ENCODE peak calls at places on chromosomes 13 and 19, in ten cellular contexts. H, J, G, X, I, S, W, T, R and E are unnamed samples.

GRCh38 chr13:110070511-110071120 is 236.3 kb downstream of the COL4A1 start:
- DNase-seq in T (no peak), S (no peak), R (no peak), W (no peak), J (no peak), X (no peak), I (no peak), H (no peak), G (no peak), E (no peak)

GRCh38 chr19:33621811-33622504 is at the start of gene CHST8:
- DNase-seq in X (no peak), I (no peak), S (no peak), G (peak; percentile 21), J (no peak), T (no peak), H (no peak), R (peak; percentile 78), W (peak; percentile 59), E (no peak)

GRCh38 chr19:50325310-50326100 is 3.7 kb downstream of the KCNC3 start:
- DNase-seq in R (peak; percentile 94), J (peak; percentile 80), T (peak; percentile 6), X (peak; percentile 83), I (peak; percentile 64), S (peak; percentile 31), W (peak; percentile 84), H (peak; percentile 67), G (peak; percentile 94), E (no peak)

GRCh38 chr13:32264407-32264806 is 50.8 kb downstream of the ZAR1L start:
- DNase-seq in G (no peak), W (no peak), H (no peak), J (no peak), T (no peak), I (no peak), S (no peak), X (no peak), R (no peak), E (no peak)

GRCh38 chr19:11495481-11495880 is 10.2 kb downstream of the ZNF653 start:
- DNase-seq in W (no peak), R (no peak), S (no peak), X (no peak), G (no peak), T (no peak), H (no peak), J (no peak), I (no peak), E (no peak)

GRCh38 chr19:33205531-33206260 is 11.6 kb downstream of the LRP3 start:
- DNase-seq in H (no peak), T (no peak), R (no peak), J (no peak), G (no peak), X (no peak), W (no peak), S (no peak), I (no peak), E (no peak)

GRCh38 chr13:41196620-41197019 is 2.3 kb upstream of the KBTBD7 start:
- DNase-seq in J (peak; percentile 5), X (no peak), W (no peak), S (no peak), H (peak; percentile 48), T (no peak), G (no peak), R (no peak), I (no peak), E (no peak)

GRCh38 chr13:62387642-62388041 is 972.0 kb upstream of the PCDH20 start:
- DNase-seq in R (peak; percentile 41), T (no peak), W (no peak), X (no peak), S (no peak), I (no peak), J (no peak), G (peak; percentile 1), H (no peak), E (no peak)

GRCh38 chr13:51803422-51804294 is at the start of gene DHRS12:
- DNase-seq in S (peak; percentile 71), R (peak; percentile 95), G (peak; percentile 67), H (peak; percentile 91), W (peak; percentile 62), T (peak; percentile 57), X (peak; percentile 87), J (peak; percentile 80), I (peak; percentile 88), E (peak; percentile 18)

GRCh38 chr19:7792286-7792685 is 29.2 kb downstream of the CLEC4M start:
- DNase-seq in T (no peak), S (no peak), G (no peak), H (no peak), J (no peak), X (no peak), R (no peak), W (no peak), I (no peak), E (no peak)

GRCh38 chr19:15432018-15432494 is 13.3 kb upstream of the AKAP8L start:
- DNase-seq in J (no peak), R (peak; percentile 20), I (no peak), S (no peak), W (no peak), H (no peak), G (no peak), T (no peak), X (peak; percentile 42), E (no peak)

GRCh38 chr19:14107581-14108461 is 9.7 kb downstream of the PRKACA start:
- DNase-seq in X (no peak), S (no peak), W (no peak), J (no peak), G (no peak), R (no peak), I (no peak), H (no peak), T (no peak), E (no peak)

GRCh38 chr13:40790232-40790631 is 821 bp downstream of the SLC25A15 start:
- DNase-seq in S (no peak), G (no peak), H (no peak), I (no peak), W (no peak), X (no peak), J (no peak), R (no peak), T (no peak), E (no peak)

GRCh38 chr13:98970293-98970692 is 7.6 kb downstream of the DOCK9 start:
- DNase-seq in H (no peak), T (no peak), G (no peak), W (no peak), X (no peak), I (no peak), S (no peak), J (no peak), R (no peak), E (no peak)

GRCh38 chr19:57771417-57771816 is 1.9 kb downstream of the ZNF586 start:
- DNase-seq in S (no peak), G (no peak), X (no peak), I (no peak), T (no peak), R (no peak), H (no peak), W (no peak), J (peak; percentile 78), E (no peak)

GRCh38 chr13:112970552-112971287 is 1.7 kb downstream of the MCF2L start:
- DNase-seq in I (no peak), G (no peak), T (no peak), W (no peak), X (no peak), S (no peak), R (peak; percentile 52), H (no peak), J (no peak), E (no peak)

GRCh38 chr19:49930483-49931011 is 1.2 kb upstream of the NUP62 start:
- DNase-seq in T (no peak), G (no peak), X (peak; percentile 52), I (no peak), S (no peak), R (no peak), H (no peak), W (no peak), J (peak; percentile 25), E (no peak)

GRCh38 chr13:42722883-42723539 is 58.4 kb upstream of the FAM216B start:
- DNase-seq in W (no peak), S (no peak), H (no peak), X (no peak), J (no peak), G (no peak), R (no peak), I (no peak), T (no peak), E (no peak)

GRCh38 chr19:6828306-6828697 is 55.8 kb downstream of the VAV1 start:
- DNase-seq in S (no peak), J (no peak), W (no peak), H (no peak), R (no peak), I (no peak), X (no peak), T (no peak), G (peak; percentile 83), E (no peak)

GRCh38 chr13:98055623-98056022 is 87.3 kb upstream of the FARP1 start:
- DNase-seq in G (no peak), X (no peak), S (no peak), W (no peak), R (no peak), I (no peak), J (no peak), H (no peak), T (no peak), E (no peak)

GRCh38 chr19:12825259-12826131 is 8.9 kb downstream of the RTBDN start:
- DNase-seq in G (no peak), H (no peak), S (no peak), I (peak; percentile 20), R (no peak), W (peak; percentile 56), J (peak; percentile 61), T (no peak), X (no peak), E (no peak)

GRCh38 chr13:109160357-109160756 is 530.9 kb downstream of the MYO16 start:
- DNase-seq in S (no peak), G (no peak), H (no peak), T (no peak), X (no peak), I (no peak), W (no peak), J (no peak), R (no peak), E (no peak)

GRCh38 chr13:79966502-79966901 is 374.4 kb downstream of the SPRY2 start:
- DNase-seq in W (no peak), H (no peak), S (no peak), I (no peak), X (no peak), J (no peak), R (no peak), T (no peak), G (no peak), E (no peak)

GRCh38 chr13:29493796-29494195 is 101.7 kb downstream of the SLC7A1 start:
- DNase-seq in H (no peak), I (no peak), S (no peak), X (no peak), R (no peak), J (no peak), T (no peak), G (no peak), W (no peak), E (no peak)

GRCh38 chr13:75263741-75264407 is 218.1 kb downstream of the TBC1D4 start:
- DNase-seq in H (no peak), W (no peak), G (no peak), R (no peak), X (no peak), J (no peak), S (no peak), T (no peak), I (no peak), E (no peak)

GRCh38 chr19:49590971-49591730 is at the start of gene PRR12:
- DNase-seq in I (peak; percentile 71), R (peak; percentile 85), J (peak; percentile 77), T (peak; percentile 69), X (peak; percentile 87), G (peak; percentile 80), W (peak; percentile 49), S (peak; percentile 34), H (peak; percentile 88), E (no peak)

GRCh38 chr13:73429691-73430090 is 370.9 kb downstream of the KLF5 start:
- DNase-seq in S (no peak), W (no peak), H (no peak), X (no peak), I (no peak), T (no peak), G (no peak), R (no peak), J (no peak), E (no peak)

GRCh38 chr19:18910801-18911436 is 8.3 kb downstream of the COPE start:
- DNase-seq in S (no peak), J (no peak), W (no peak), X (no peak), G (no peak), H (no peak), I (no peak), T (no peak), R (no peak), E (no peak)